ENCODE peak calls at places on chromosome 15, in five cellular contexts. B, T, Y, D and J are unnamed samples.

GRCh38 chr15:55587321-55588069 is 650 bp downstream of the PYGO1 start:
- DNase-seq in B (peak; percentile 47), T (peak; percentile 24), Y (no peak), D (peak; percentile 31), J (peak; percentile 83)

GRCh38 chr15:31488437-31489204 is 162.0 kb downstream of the KLF13 start:
- DNase-seq in B (peak; percentile 91), T (peak; percentile 81), Y (peak; percentile 78), D (peak; percentile 64), J (peak; percentile 92)

GRCh38 chr15:62828364-62828763 is 214.2 kb upstream of the TPM1 start:
- DNase-seq in B (no peak), T (no peak), Y (no peak), D (peak; percentile 60), J (no peak)

GRCh38 chr15:25251700-25252390 is 187.0 kb downstream of the UBE3A start:
- DNase-seq in B (no peak), T (no peak), Y (no peak), D (no peak), J (no peak)

GRCh38 chr15:93973287-93973686 is 258.1 kb upstream of the MCTP2 start:
- DNase-seq in B (no peak), T (no peak), Y (no peak), D (no peak), J (no peak)

GRCh38 chr15:66472176-66472999 is 25.2 kb downstream of the SNAPC5 start:
- DNase-seq in B (peak; percentile 50), T (no peak), Y (peak; percentile 78), D (peak; percentile 35), J (no peak)

GRCh38 chr15:66733976-66734375 is 31.9 kb downstream of the SMAD6 start:
- DNase-seq in B (no peak), T (no peak), Y (no peak), D (no peak), J (no peak)

GRCh38 chr15:52790941-52791751 is 1.0 kb upstream of the ONECUT1 start:
- DNase-seq in B (peak; percentile 7), T (no peak), Y (no peak), D (no peak), J (peak; percentile 57)

GRCh38 chr15:71228403-71228802 is 113.1 kb downstream of the THSD4 start:
- DNase-seq in B (peak; percentile 70), T (no peak), Y (no peak), D (no peak), J (no peak)

GRCh38 chr15:29088666-29089065 is 181.0 kb downstream of the NSMCE3 start:
- DNase-seq in B (no peak), T (no peak), Y (no peak), D (no peak), J (no peak)

GRCh38 chr15:27854601-27855000 is 244.5 kb downstream of the OCA2 start:
- DNase-seq in B (no peak), T (no peak), Y (no peak), D (no peak), J (no peak)

GRCh38 chr15:63372753-63373152 is 8.9 kb downstream of the CA12 start:
- DNase-seq in B (peak; percentile 37), T (no peak), Y (no peak), D (no peak), J (peak; percentile 78)

GRCh38 chr15:42494998-42495360 is 455 bp upstream of the SNAP23 start:
- DNase-seq in B (peak; percentile 77), T (peak; percentile 12), Y (no peak), D (peak; percentile 34), J (peak; percentile 27)

GRCh38 chr15:91348812-91349500 is 248.9 kb downstream of the SV2B start:
- DNase-seq in B (no peak), T (no peak), Y (no peak), D (no peak), J (no peak)

GRCh38 chr15:70833897-70834765 is 19.8 kb downstream of the LARP6 start:
- DNase-seq in B (peak; percentile 91), T (no peak), Y (no peak), D (peak; percentile 72), J (no peak)

GRCh38 chr15:74780983-74781672 is 752 bp upstream of the CSK start:
- DNase-seq in B (peak; percentile 28), T (no peak), Y (no peak), D (no peak), J (no peak)

GRCh38 chr15:64099379-64099778 is 3.6 kb downstream of the SNX1 start:
- DNase-seq in B (no peak), T (no peak), Y (no peak), D (no peak), J (no peak)

GRCh38 chr15:55970286-55970685 is 23.1 kb downstream of the NEDD4 start:
- DNase-seq in B (no peak), T (no peak), Y (no peak), D (no peak), J (no peak)

GRCh38 chr15:56519000-56519399 is 54.1 kb upstream of the MNS1 start:
- DNase-seq in B (no peak), T (no peak), Y (no peak), D (no peak), J (no peak)

GRCh38 chr15:25059698-25060471 is 105.1 kb downstream of the SNRPN start:
- DNase-seq in B (no peak), T (no peak), Y (no peak), D (no peak), J (no peak)

GRCh38 chr15:63601026-63601726 is 4.0 kb downstream of the FBXL22 start:
- DNase-seq in B (peak; percentile 44), T (no peak), Y (no peak), D (no peak), J (peak; percentile 77)

GRCh38 chr15:84949845-84950569 is 31.6 kb upstream of the PDE8A start:
- DNase-seq in B (no peak), T (peak; percentile 36), Y (no peak), D (no peak), J (no peak)

GRCh38 chr15:75367406-75367912 is 948 bp downstream of the MAN2C1 start:
- DNase-seq in B (no peak), T (no peak), Y (no peak), D (no peak), J (no peak)

GRCh38 chr15:45457641-45458539 is 64.7 kb downstream of the SLC30A4 start:
- DNase-seq in B (peak; percentile 77), T (peak; percentile 67), Y (peak; percentile 69), D (peak; percentile 77), J (peak; percentile 74)

GRCh38 chr15:47184003-47184404 is 533.3 kb upstream of the SEMA6D start:
- DNase-seq in B (no peak), T (no peak), Y (no peak), D (no peak), J (peak; percentile 75)

GRCh38 chr15:28944286-28944685 is 58.5 kb downstream of the APBA2 start:
- DNase-seq in B (no peak), T (no peak), Y (no peak), D (no peak), J (no peak)

GRCh38 chr15:58521293-58521991 is 89.7 kb downstream of the LIPC start:
- DNase-seq in B (peak; percentile 84), T (peak; percentile 91), Y (no peak), D (peak; percentile 42), J (no peak)

GRCh38 chr15:58522391-58522790 is 90.6 kb downstream of the LIPC start:
- DNase-seq in B (no peak), T (no peak), Y (no peak), D (no peak), J (no peak)

GRCh38 chr15:58524247-58524646 is 92.5 kb downstream of the LIPC start:
- DNase-seq in B (no peak), T (no peak), Y (no peak), D (peak; percentile 10), J (no peak)

GRCh38 chr15:58522865-58523264 is 91.1 kb downstream of the LIPC start:
- DNase-seq in B (no peak), T (no peak), Y (no peak), D (no peak), J (no peak)

GRCh38 chr15:58523634-58524033 is 91.8 kb downstream of the LIPC start:
- DNase-seq in B (no peak), T (no peak), Y (no peak), D (no peak), J (no peak)
- TF ChIP-seq MXI1 in B (no peak), T (no peak), Y (no peak), D (no peak), J (no peak)

GRCh38 chr15:100114526-100114925 is 227.2 kb downstream of the ADAMTS17 start:
- DNase-seq in B (peak; percentile 48), T (no peak), Y (no peak), D (no peak), J (no peak)

GRCh38 chr15:100114100-100114499 is 227.7 kb downstream of the ADAMTS17 start:
- DNase-seq in B (peak; percentile 92), T (no peak), Y (no peak), D (no peak), J (no peak)

GRCh38 chr15:100116416-100117190 is 225.2 kb downstream of the ADAMTS17 start:
- DNase-seq in B (no peak), T (no peak), Y (no peak), D (no peak), J (no peak)

GRCh38 chr15:100115066-100115710 is 226.6 kb downstream of the ADAMTS17 start:
- DNase-seq in B (no peak), T (no peak), Y (no peak), D (no peak), J (no peak)

GRCh38 chr15:100115711-100116090 is 226.1 kb downstream of the ADAMTS17 start:
- DNase-seq in B (peak; percentile 67), T (no peak), Y (no peak), D (no peak), J (no peak)
- TF ChIP-seq SMC3 in B (no peak), T (no peak), Y (no peak), D (no peak), J (no peak)

DNA sequence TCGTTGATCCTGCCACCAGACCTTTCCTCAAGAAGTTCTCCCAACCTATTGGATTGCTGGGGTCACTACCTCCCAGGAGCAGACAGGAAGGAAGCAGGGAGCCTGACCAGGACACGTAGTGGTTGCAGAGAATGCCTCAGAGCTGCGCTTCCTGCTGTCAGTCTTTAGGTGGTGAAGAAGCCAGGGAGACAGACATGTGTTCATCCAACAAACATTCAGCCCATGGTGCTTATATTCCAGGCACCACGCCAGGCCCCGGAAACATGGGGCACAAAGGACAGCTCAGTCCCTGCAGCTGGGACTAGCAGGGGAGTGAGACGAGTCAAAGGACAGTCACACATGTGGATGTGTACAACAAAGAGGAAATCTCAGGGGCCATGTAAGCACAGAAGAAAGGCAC is 26.0 kb upstream of the CORO2B start:
- DNase-seq in B (peak; percentile 47), T (no peak), Y (no peak), D (no peak), J (no peak)
- TF ChIP-seq CTCF in B (no peak), T (no peak), Y (no peak), D (no peak), J (no peak)

DNA sequence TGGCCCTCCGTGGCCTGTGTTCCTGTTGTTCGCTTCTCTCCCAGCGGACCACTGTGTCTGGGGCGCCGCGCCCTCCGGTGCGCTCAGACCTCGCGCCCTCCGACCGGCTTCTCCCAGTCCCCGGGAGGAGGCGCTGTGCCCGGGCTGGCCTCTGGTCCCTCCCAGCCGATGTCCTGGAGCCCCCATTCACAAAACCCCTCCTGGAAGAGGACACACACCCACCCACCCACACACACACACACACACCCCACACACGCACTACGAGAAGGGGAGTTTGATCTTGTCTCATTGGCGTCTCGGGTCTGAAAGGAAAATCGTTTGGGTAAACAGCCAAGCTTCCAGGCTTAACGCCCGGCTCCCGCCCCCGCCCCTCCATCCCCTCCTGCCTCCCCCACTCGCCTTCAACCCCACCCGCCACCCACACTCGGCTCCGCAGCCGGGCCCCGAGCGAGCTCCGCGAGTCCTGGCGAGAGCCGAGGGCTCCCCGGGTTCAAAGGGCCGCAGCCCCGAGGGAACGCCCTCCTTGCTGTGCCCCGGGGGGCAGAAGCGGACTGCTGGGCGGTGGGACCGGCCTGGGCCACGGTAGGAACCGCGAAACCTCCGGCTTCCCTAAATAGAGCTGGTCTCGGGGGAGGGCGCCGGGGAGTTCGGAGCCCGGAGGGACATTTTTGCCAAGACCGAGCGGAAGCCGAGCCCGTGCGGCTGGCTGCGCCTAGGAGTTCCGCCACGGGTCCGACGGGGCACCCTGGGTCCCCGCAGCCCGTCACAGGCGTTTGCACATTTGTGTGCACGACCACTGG is 23.6 kb downstream of the NR2F2 start:
- DNase-seq in B (peak; percentile 60), T (peak; percentile 57), Y (no peak), D (no peak), J (no peak)
- TF ChIP-seq MXI1 in B (no peak), T (no peak), Y (no peak), D (no peak), J (no peak)